ENCODE peak calls at places on chromosomes 16 and 17, in six cellular contexts. Z is Calu3, Y is cardiac muscle cell, M is globus pallidus, X is NCI-H774, I is colonic mucosa. U is an unnamed sample.

GRCh38 chr16:29943846-29944669 is 17.8 kb upstream of the TMEM219 start:
- DNase-seq in Z (peak), Y (peak), M (no peak), X (no peak), I (peak), U (no peak)

GRCh38 chr16:52634101-52634500 is 87.2 kb upstream of the TOX3 start:
- DNase-seq in Z (no peak), Y (no peak), M (no peak), X (no peak), I (no peak), U (no peak)

GRCh38 chr16:67393111-67393789 is at the start of gene TPPP3:
- DNase-seq in Z (peak), Y (peak), M (peak), X (peak), I (peak), U (peak)

GRCh38 chr17:43966276-43966675 is 12.5 kb upstream of the PYY start:
- DNase-seq in Z (peak), Y (no peak), M (no peak), X (no peak), I (no peak), U (no peak)

GRCh38 chr16:27450836-27451341 is 48.9 kb downstream of the IL21R start:
- DNase-seq in Z (no peak), Y (no peak), M (no peak), X (no peak), I (no peak), U (no peak)

GRCh38 chr17:4389079-4389478 is 22.6 kb upstream of the UBE2G1 start:
- DNase-seq in Z (no peak), Y (no peak), M (no peak), X (no peak), I (no peak), U (no peak)

GRCh38 chr17:56842577-56842976 is 8.6 kb downstream of the DGKE start:
- DNase-seq in Z (no peak), Y (no peak), M (no peak), X (no peak), I (no peak), U (no peak)

GRCh38 chr17:50764860-50765259 is 2.5 kb downstream of the ANKRD40CL start:
- DNase-seq in Z (no peak), Y (peak), M (no peak), X (no peak), I (no peak), U (no peak)

GRCh38 chr16:85149776-85150175 is 37.5 kb upstream of the CIBAR2 start:
- DNase-seq in Z (no peak), Y (no peak), M (peak), X (no peak), I (no peak), U (peak)

GRCh38 chr17:54180919-54181318 is 358.2 kb downstream of the KIF2B start:
- DNase-seq in Z (no peak), Y (no peak), M (no peak), X (no peak), I (no peak), U (peak)

GRCh38 chr17:74810699-74811485 is 34.7 kb upstream of the NAT9 start:
- DNase-seq in Z (no peak), Y (no peak), M (peak), X (no peak), I (no peak), U (peak)

GRCh38 chr16:74743668-74744299 is 30.8 kb downstream of the FA2H start:
- DNase-seq in Z (peak), Y (no peak), M (no peak), X (no peak), I (peak), U (no peak)

GRCh38 chr17:31533546-31534155 is 142.2 kb downstream of the RAB11FIP4 start:
- DNase-seq in Z (peak), Y (peak), M (no peak), X (no peak), I (no peak), U (no peak)

GRCh38 chr16:58426095-58426494 is 33.8 kb downstream of the GINS3 start:
- DNase-seq in Z (no peak), Y (no peak), M (peak), X (no peak), I (no peak), U (peak)

GRCh38 chr16:30349695-30350094 is 5.4 kb downstream of the CD2BP2 start:
- DNase-seq in Z (no peak), Y (no peak), M (no peak), X (no peak), I (no peak), U (no peak)